ENCODE peak calls at places on chromosomes 13 and 19, in seven cellular contexts. One of them, this sample, is unnamed.

GRCh38 chr19:3826163-3826562 is 40.0 kb upstream of the MATK start:
- DNase-seq in AG09309: no peak
- DNase-seq in activated naive CD4-positive, alpha-beta T cell: no peak
- DNase-seq in H4: no peak
- DNase-seq in activated gamma-delta T cell treated with Interleukin-2 at 50 U/mL for 16 hours: no peak
- DNase-seq in nephron progenitor cell: no peak
- DNase-seq in brain microvascular endothelial cell: no peak
- DNase-seq in this sample: no peak

GRCh38 chr13:31631071-31631470 is 108.3 kb upstream of the RXFP2 start:
- DNase-seq in AG09309: no peak
- DNase-seq in activated naive CD4-positive, alpha-beta T cell: no peak
- DNase-seq in H4: peak
- DNase-seq in activated gamma-delta T cell treated with Interleukin-2 at 50 U/mL for 16 hours: no peak
- DNase-seq in nephron progenitor cell: no peak
- DNase-seq in brain microvascular endothelial cell: no peak
- DNase-seq in this sample: no peak

GRCh38 chr13:42000836-42001235 is 39.9 kb upstream of the VWA8 start:
- DNase-seq in AG09309: no peak
- DNase-seq in activated naive CD4-positive, alpha-beta T cell: no peak
- DNase-seq in H4: no peak
- DNase-seq in activated gamma-delta T cell treated with Interleukin-2 at 50 U/mL for 16 hours: no peak
- DNase-seq in nephron progenitor cell: no peak
- DNase-seq in brain microvascular endothelial cell: no peak
- DNase-seq in this sample: no peak

GRCh38 chr19:53991224-53992113 is at the start of gene CACNG6:
- DNase-seq in AG09309: no peak
- DNase-seq in activated naive CD4-positive, alpha-beta T cell: no peak
- DNase-seq in H4: peak
- DNase-seq in activated gamma-delta T cell treated with Interleukin-2 at 50 U/mL for 16 hours: no peak
- DNase-seq in nephron progenitor cell: peak
- DNase-seq in brain microvascular endothelial cell: no peak
- DNase-seq in this sample: no peak

GRCh38 chr19:2488942-2489731 is 13.2 kb downstream of the GADD45B start:
- DNase-seq in AG09309: no peak
- DNase-seq in activated naive CD4-positive, alpha-beta T cell: no peak
- DNase-seq in H4: no peak
- DNase-seq in activated gamma-delta T cell treated with Interleukin-2 at 50 U/mL for 16 hours: no peak
- DNase-seq in nephron progenitor cell: peak
- DNase-seq in brain microvascular endothelial cell: no peak
- DNase-seq in this sample: no peak

GRCh38 chr19:3975144-3975543 is 4.2 kb upstream of the DAPK3 start:
- DNase-seq in AG09309: no peak
- DNase-seq in activated naive CD4-positive, alpha-beta T cell: no peak
- DNase-seq in H4: no peak
- DNase-seq in activated gamma-delta T cell treated with Interleukin-2 at 50 U/mL for 16 hours: no peak
- DNase-seq in nephron progenitor cell: no peak
- DNase-seq in brain microvascular endothelial cell: no peak
- DNase-seq in this sample: no peak

GRCh38 chr13:52345631-52346251 is 60.2 kb downstream of the THSD1 start:
- DNase-seq in AG09309: no peak
- DNase-seq in activated naive CD4-positive, alpha-beta T cell: no peak
- DNase-seq in H4: no peak
- DNase-seq in activated gamma-delta T cell treated with Interleukin-2 at 50 U/mL for 16 hours: no peak
- DNase-seq in nephron progenitor cell: no peak
- DNase-seq in brain microvascular endothelial cell: no peak
- DNase-seq in this sample: no peak

GRCh38 chr13:50483416-50483815 is 360.1 kb downstream of the DLEU7 start:
- DNase-seq in AG09309: no peak
- DNase-seq in activated naive CD4-positive, alpha-beta T cell: no peak
- DNase-seq in H4: no peak
- DNase-seq in activated gamma-delta T cell treated with Interleukin-2 at 50 U/mL for 16 hours: no peak
- DNase-seq in nephron progenitor cell: no peak
- DNase-seq in brain microvascular endothelial cell: no peak
- DNase-seq in this sample: no peak

GRCh38 chr13:50998326-50998725 is 88.7 kb downstream of the RNASEH2B start:
- DNase-seq in AG09309: no peak
- DNase-seq in activated naive CD4-positive, alpha-beta T cell: no peak
- DNase-seq in H4: no peak
- DNase-seq in activated gamma-delta T cell treated with Interleukin-2 at 50 U/mL for 16 hours: no peak
- DNase-seq in nephron progenitor cell: no peak
- DNase-seq in brain microvascular endothelial cell: no peak
- DNase-seq in this sample: no peak

GRCh38 chr19:11045536-11045935 is 43.7 kb upstream of the LDLR start:
- DNase-seq in AG09309: no peak
- DNase-seq in activated naive CD4-positive, alpha-beta T cell: no peak
- DNase-seq in H4: no peak
- DNase-seq in activated gamma-delta T cell treated with Interleukin-2 at 50 U/mL for 16 hours: no peak
- DNase-seq in nephron progenitor cell: no peak
- DNase-seq in brain microvascular endothelial cell: no peak
- DNase-seq in this sample: no peak

GRCh38 chr13:35548790-35549189 is 72.3 kb upstream of the MAB21L1 start:
- DNase-seq in AG09309: no peak
- DNase-seq in activated naive CD4-positive, alpha-beta T cell: no peak
- DNase-seq in H4: no peak
- DNase-seq in activated gamma-delta T cell treated with Interleukin-2 at 50 U/mL for 16 hours: no peak
- DNase-seq in nephron progenitor cell: no peak
- DNase-seq in brain microvascular endothelial cell: no peak
- DNase-seq in this sample: no peak

GRCh38 chr13:28056426-28056825 is 44.0 kb downstream of the FLT3 start:
- DNase-seq in AG09309: no peak
- DNase-seq in activated naive CD4-positive, alpha-beta T cell: no peak
- DNase-seq in H4: no peak
- DNase-seq in activated gamma-delta T cell treated with Interleukin-2 at 50 U/mL for 16 hours: no peak
- DNase-seq in nephron progenitor cell: no peak
- DNase-seq in brain microvascular endothelial cell: no peak
- DNase-seq in this sample: no peak

GRCh38 chr13:24192811-24193162 is 32.3 kb downstream of the SPATA13 start:
- DNase-seq in AG09309: no peak
- DNase-seq in activated naive CD4-positive, alpha-beta T cell: no peak
- DNase-seq in H4: no peak
- DNase-seq in activated gamma-delta T cell treated with Interleukin-2 at 50 U/mL for 16 hours: no peak
- DNase-seq in nephron progenitor cell: no peak
- DNase-seq in brain microvascular endothelial cell: no peak
- DNase-seq in this sample: no peak

GRCh38 chr13:100280681-100281080 is 191.8 kb downstream of the PCCA start:
- DNase-seq in AG09309: no peak
- DNase-seq in activated naive CD4-positive, alpha-beta T cell: no peak
- DNase-seq in H4: peak
- DNase-seq in activated gamma-delta T cell treated with Interleukin-2 at 50 U/mL for 16 hours: no peak
- DNase-seq in nephron progenitor cell: no peak
- DNase-seq in brain microvascular endothelial cell: peak
- DNase-seq in this sample: no peak